ENCODE peak calls at places on chromosomes 11 and 22, in four cellular contexts. V, E, N and Y are unnamed samples.

GRCh38 chr11:44913502-44913901 is 37.2 kb downstream of the TP53I11 start:
- DNase-seq in N (no peak), E (no peak), V (no peak), Y (no peak)

GRCh38 chr22:48404004-48404403 is 1423.7 kb downstream of the BRD1 start:
- DNase-seq in N (no peak), E (no peak), V (peak), Y (no peak)

GRCh38 chr11:27972432-27973170 is 135.4 kb downstream of the KIF18A start:
- DNase-seq in N (peak), E (no peak), V (no peak), Y (no peak)

GRCh38 chr11:14422052-14422813 is 63.2 kb upstream of the RRAS2 start:
- DNase-seq in N (peak), V (peak), E (no peak), Y (no peak)

GRCh38 chr11:128390246-128390645 is 197.1 kb downstream of the ETS1 start:
- DNase-seq in E (no peak), N (no peak), V (no peak), Y (no peak)

GRCh38 chr22:26890870-26891269 is 233.5 kb downstream of the MIAT start:
- DNase-seq in E (no peak), V (no peak), N (no peak), Y (no peak)

GRCh38 chr22:24521791-24522245 is 26.7 kb downstream of the UPB1 start:
- DNase-seq in V (no peak), N (peak), E (no peak), Y (peak)

GRCh38 chr11:459511-460220 is 9.6 kb downstream of the PTDSS2 start:
- DNase-seq in E (no peak), V (peak), N (no peak), Y (no peak)

GRCh38 chr11:1267441-1268100 is 41.9 kb downstream of the TOLLIP start:
- DNase-seq in V (no peak), N (no peak), E (no peak), Y (no peak)

GRCh38 chr11:44575288-44575672 is 9.8 kb downstream of the CD82 start:
- DNase-seq in E (no peak), N (peak), V (no peak), Y (no peak)

GRCh38 chr22:50112151-50113118 is 22.6 kb downstream of the MOV10L1 start:
- DNase-seq in N (peak), V (no peak), E (no peak), Y (no peak)